ENCODE peak calls at places on chromosome 1, in five cellular contexts. I is AG08395, F is NCI-H1694 treated with DMSO at 0.1 percent for 48 hours, B is choroid plexus epithelial cell, N is amygdala. R is an unnamed sample.
A peak's percentile ranks its signal among the peaks of the same experiment; 100 is the strongest.

GRCh38 chr1:201750934-201751333 is 78.0 kb upstream of the IPO9 start:
- DNase-seq in I (no peak), F (no peak), B (peak; percentile 91), N (no peak), R (no peak)

GRCh38 chr1:150309758-150310495 is 11.4 kb upstream of the PRPF3 start:
- DNase-seq in I (no peak), F (no peak), B (no peak), N (no peak), R (no peak)

GRCh38 chr1:3772715-3773571 is at the start of gene SMIM1:
- DNase-seq in I (no peak), F (no peak), B (peak; percentile 17), N (no peak), R (no peak)

GRCh38 chr1:87852410-87853202 is 523.9 kb downstream of the LMO4 start:
- DNase-seq in I (no peak), F (no peak), B (no peak), N (no peak), R (no peak)

GRCh38 chr1:237814319-237814924 is 76.3 kb downstream of the ZP4 start:
- DNase-seq in I (no peak), F (peak; percentile 15), B (peak; percentile 20), N (no peak), R (no peak)

GRCh38 chr1:29708818-29709710 is 472.7 kb downstream of the PTPRU start:
- DNase-seq in I (peak; percentile 61), F (peak; percentile 81), B (peak; percentile 47), N (no peak), R (no peak)

GRCh38 chr1:199243423-199244061 is 604.7 kb downstream of the PTPRC start:
- DNase-seq in I (peak; percentile 30), F (peak; percentile 12), B (peak; percentile 66), N (no peak), R (peak; percentile 13)

GRCh38 chr1:47276850-47277249 is 37.1 kb downstream of the STIL start:
- DNase-seq in I (no peak), F (no peak), B (peak; percentile 4), N (no peak), R (no peak)

GRCh38 chr1:204491653-204492052 is 3.0 kb downstream of the PIK3C2B start:
- DNase-seq in I (no peak), F (no peak), B (no peak), N (no peak), R (no peak)

GRCh38 chr1:107935396-107936064 is 29.4 kb downstream of the VAV3 start:
- DNase-seq in I (no peak), F (no peak), B (no peak), N (no peak), R (no peak)

GRCh38 chr1:167447521-167448136 is 70.7 kb downstream of the CD247 start:
- DNase-seq in I (no peak), F (no peak), B (no peak), N (no peak), R (peak; percentile 46)

R was measured in GF-D8.